ENCODE peak calls at places on chromosome 12, in six cellular contexts. I is heart right ventricle; R is CD4-positive, alpha-beta memory T cell; O is neural progenitor cell; L is HCT116; S is adrenal gland. H is an unnamed sample. For H3K36me3 and H3K9me3, the result is how much of the 10 kb centered on the place peaks cover.

GRCh38 chr12:14213542-14213941 is 151.9 kb upstream of the ATF7IP start:
- DNase-seq in I (no peak), R (no peak), O (peak), L (peak), S (no peak), H (no peak)

GRCh38 chr12:24948816-24949722 is at the start of gene BCAT1:
- DNase-seq in I (peak), R (peak), O (peak), L (no peak), S (peak), H (no peak)

GRCh38 chr12:56461235-56462159 is 6.9 kb upstream of the SPRYD4 start:
- DNase-seq in I (no peak), R (no peak), O (no peak), L (no peak), S (no peak), H (no peak)

GRCh38 chr12:77388611-77389265 is 323.4 kb upstream of the E2F7 start:
- DNase-seq in I (no peak), R (no peak), O (no peak), L (no peak), S (no peak), H (no peak)

GRCh38 chr12:4506870-4507269 is 31.8 kb upstream of the RAD51AP1 start:
- DNase-seq in I (no peak), R (peak), O (no peak), L (no peak), S (no peak), H (no peak)

GRCh38 chr12:26614217-26614616 is 218.8 kb downstream of the ITPR2 start:
- DNase-seq in I (peak), R (no peak), O (peak), L (peak), S (no peak), H (peak)

GRCh38 chr12:83954939-83955601 is 957.5 kb downstream of the SLC6A15 start:
- DNase-seq in I (no peak), R (no peak), O (peak), L (peak), S (no peak), H (peak)

GRCh38 chr12:538731-539539 is 79.2 kb downstream of the B4GALNT3 start:
- DNase-seq in I (peak), R (peak), O (no peak), L (peak), S (peak), H (no peak)

GRCh38 chr12:78101181-78101876 is 270.6 kb downstream of the NAV3 start:
- DNase-seq in I (no peak), R (no peak), O (no peak), L (no peak), S (no peak), H (no peak)

GRCh38 chr12:110037315-110037714 is 11.0 kb downstream of the C12orf76 start:
- DNase-seq in I (no peak), R (no peak), O (no peak), L (no peak), S (no peak), H (no peak)

GRCh38 chr12:16347391-16348298 is at the start of gene MGST1:
- DNase-seq in I (peak), R (no peak), O (peak), L (peak), S (peak), H (peak)

GRCh38 chr12:602700-603068 is 60.6 kb downstream of the NINJ2 start:
- DNase-seq in I (no peak), R (no peak), O (no peak), L (no peak), S (no peak), H (no peak)

GRCh38 chr12:89134213-89134770 is 218.0 kb downstream of the DUSP6 start:
- DNase-seq in I (no peak), R (no peak), O (no peak), L (peak), S (no peak), H (no peak)

GRCh38 chr12:101806280-101806679 is 24.5 kb downstream of the GNPTAB start:
- DNase-seq in I (no peak), R (no peak), O (no peak), L (no peak), S (no peak), H (no peak)

GRCh38 chr12:14430394-14430986 is 65.0 kb downstream of the ATF7IP start:
- DNase-seq in I (no peak), R (no peak), O (no peak), L (no peak), S (no peak), H (no peak)

GRCh38 chr12:642633-643477 is 20.4 kb downstream of the NINJ2 start:
- DNase-seq in I (peak), R (peak), O (peak), L (no peak), S (peak), H (no peak)

GRCh38 chr12:55392032-55392795 is 8.1 kb upstream of the OR6C65 start:
- DNase-seq in I (no peak), R (no peak), O (no peak), L (no peak), S (no peak), H (no peak)

DNA sequence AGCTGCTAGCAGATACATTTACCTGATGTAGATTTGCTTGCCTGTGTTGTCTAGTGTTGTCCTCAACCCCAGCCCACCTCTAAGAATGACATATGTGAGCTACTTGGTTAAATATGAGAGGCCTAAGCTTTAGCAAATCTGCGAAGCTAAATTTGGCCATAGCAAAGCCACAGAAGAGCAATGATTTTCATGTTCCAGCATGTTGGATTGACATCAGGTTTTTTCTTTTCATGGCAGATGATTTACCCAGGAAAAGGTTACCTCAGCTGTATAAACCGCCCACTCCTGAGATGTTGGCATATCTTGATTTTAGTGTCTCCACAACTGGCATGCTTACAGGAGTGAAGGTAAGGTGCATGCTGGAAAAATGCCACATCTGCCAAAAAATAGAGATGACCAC is 36.4 kb upstream of the ATF1 start:
- DNase-seq in I (no peak), R (no peak), O (no peak), L (no peak), S (no peak), H (no peak)
- H3K36me3 ChIP-seq in I (under half), R (half or more), O (under half), L (under half), S (half or more), H (under half)

GRCh38 chr12:34311337-34311736 is 289.0 kb downstream of the ALG10 start:
- DNase-seq in I (no peak), R (no peak), O (no peak), L (no peak), S (no peak), H (no peak)
- H3K9me3 ChIP-seq in I (under half), R (under half), O (under half), L (under half), S (under half), H (under half)

DNA sequence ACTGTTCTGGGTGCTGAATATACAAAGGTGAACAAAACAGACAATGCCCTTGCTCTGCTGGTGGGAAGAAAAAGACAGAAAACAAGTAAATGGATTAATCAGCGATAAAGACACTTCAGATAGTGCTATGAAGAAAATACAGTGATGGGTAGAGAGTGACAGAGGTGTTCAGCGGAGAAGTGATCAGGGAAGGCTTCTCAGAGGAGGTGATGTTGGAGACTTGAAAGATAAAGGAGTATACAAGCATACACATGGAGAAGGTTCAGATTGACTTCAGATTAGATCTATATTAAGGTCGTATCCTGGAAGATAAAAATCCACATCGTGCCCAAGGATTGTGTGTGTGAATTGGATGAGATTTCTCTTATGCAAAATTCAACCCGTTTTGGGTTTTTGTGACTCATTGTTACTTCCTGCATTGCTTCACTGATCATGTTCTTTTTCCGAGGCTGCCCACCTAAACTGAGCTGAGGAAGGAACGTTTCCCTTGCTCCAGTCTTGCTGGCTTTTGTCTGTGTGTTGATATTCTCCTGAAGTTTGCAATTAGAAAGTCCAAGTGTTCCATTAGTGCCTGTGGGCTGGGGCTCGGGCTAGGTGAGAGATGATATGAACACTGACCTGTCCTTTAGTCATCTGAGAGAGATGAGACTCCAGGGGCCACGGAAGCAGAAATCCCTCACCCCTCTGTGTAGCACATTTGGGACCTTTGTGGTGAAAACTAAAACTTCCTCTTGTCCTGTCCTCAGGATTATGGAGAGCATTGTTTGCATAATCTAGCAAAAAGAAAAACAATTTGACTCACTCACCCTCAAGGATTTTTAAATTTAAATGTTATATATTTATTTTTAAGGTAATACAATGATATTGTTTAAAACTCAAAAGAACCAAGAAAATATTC is 27.6 kb downstream of the PLXNC1 start:
- DNase-seq in I (no peak), R (no peak), O (no peak), L (no peak), S (no peak), H (no peak)
- H3K4me3 ChIP-seq in I (no peak), R (no peak), O (no peak), L (no peak), S (no peak), H (no peak)

GRCh38 chr12:96258451-96258933 is 64.3 kb downstream of the ELK3 start:
- DNase-seq in I (peak), R (peak), O (peak), L (no peak), S (no peak), H (no peak)

GRCh38 chr12:96256672-96257361 is 62.6 kb downstream of the ELK3 start:
- DNase-seq in I (no peak), R (no peak), O (no peak), L (no peak), S (no peak), H (no peak)

GRCh38 chr12:96257550-96258392 is 63.6 kb downstream of the ELK3 start:
- DNase-seq in I (no peak), R (no peak), O (no peak), L (no peak), S (no peak), H (no peak)

GRCh38 chr12:96250119-96250685 is 56.0 kb downstream of the ELK3 start:
- DNase-seq in I (no peak), R (no peak), O (no peak), L (no peak), S (no peak), H (no peak)

GRCh38 chr12:96255077-96255476 is 60.9 kb downstream of the ELK3 start:
- DNase-seq in I (peak), R (no peak), O (no peak), L (no peak), S (no peak), H (no peak)
- H3K36me3 ChIP-seq in I (under half), R (under half), O (under half), L (under half), S (under half), H (under half)

GRCh38 chr12:130447655-130447965 is 109.9 kb downstream of the PIWIL1 start:
- DNase-seq in I (no peak), R (no peak), O (no peak), L (no peak), S (no peak), H (no peak)
- H3K9me3 ChIP-seq in I (under half), R (under half), O (under half), L (under half), S (under half), H (under half)

GRCh38 chr12:54032627-54033100 is at the start of gene HOXC5:
- DNase-seq in I (peak), R (peak), O (peak), L (peak), S (peak), H (no peak)
- H3K4me3 ChIP-seq in I (no peak), R (no peak), O (no peak), L (peak), S (no peak), H (no peak)

GRCh38 chr12:132505852-132506219 is 15.9 kb downstream of the FBRSL1 start:
- DNase-seq in I (no peak), R (no peak), O (no peak), L (no peak), S (no peak), H (no peak)
- H3K36me3 ChIP-seq in I (under half), R (under half), O (under half), L (under half), S (under half), H (under half)